ENCODE peak calls at places on chromosome 15, in six cellular contexts. One of them, this sample, is unnamed.

GRCh38 chr15:56001476-56002078 is 8.2 kb upstream of the NEDD4 start:
- DNase-seq in GM20000: no peak
- DNase-seq in mammary epithelial cell: peak; percentile 85
- DNase-seq in IMR-90: no peak
- DNase-seq in endodermal cell: no peak
- DNase-seq in CD8-positive, alpha-beta T cell: no peak
- DNase-seq in this sample: no peak

GRCh38 chr15:79185199-79185598 is 94.6 kb upstream of the RASGRF1 start:
- DNase-seq in GM20000: no peak
- DNase-seq in mammary epithelial cell: no peak
- DNase-seq in IMR-90: no peak
- DNase-seq in endodermal cell: peak; percentile 88
- DNase-seq in CD8-positive, alpha-beta T cell: no peak
- DNase-seq in this sample: no peak

GRCh38 chr15:63070681-63071129 is 28.2 kb downstream of the TPM1 start:
- DNase-seq in GM20000: no peak
- DNase-seq in mammary epithelial cell: no peak
- DNase-seq in IMR-90: no peak
- DNase-seq in endodermal cell: no peak
- DNase-seq in CD8-positive, alpha-beta T cell: no peak
- DNase-seq in this sample: no peak

GRCh38 chr15:85168642-85169173 is 187.1 kb downstream of the PDE8A start:
- DNase-seq in GM20000: peak; percentile 56
- DNase-seq in mammary epithelial cell: peak; percentile 71
- DNase-seq in IMR-90: peak; percentile 8
- DNase-seq in endodermal cell: peak; percentile 93
- DNase-seq in CD8-positive, alpha-beta T cell: no peak
- DNase-seq in this sample: peak; percentile 15

GRCh38 chr15:81274932-81275341 is 49.0 kb downstream of the STARD5 start:
- DNase-seq in GM20000: peak; percentile 77
- DNase-seq in mammary epithelial cell: peak; percentile 54
- DNase-seq in IMR-90: peak; percentile 86
- DNase-seq in endodermal cell: peak; percentile 91
- DNase-seq in CD8-positive, alpha-beta T cell: peak; percentile 45
- DNase-seq in this sample: peak; percentile 60

GRCh38 chr15:90076716-90077115 is 25.6 kb downstream of the IDH2 start:
- DNase-seq in GM20000: no peak
- DNase-seq in mammary epithelial cell: no peak
- DNase-seq in IMR-90: no peak
- DNase-seq in endodermal cell: peak; percentile 61
- DNase-seq in CD8-positive, alpha-beta T cell: no peak
- DNase-seq in this sample: no peak

GRCh38 chr15:99212401-99212800 is 37.0 kb downstream of the TTC23 start:
- DNase-seq in GM20000: no peak
- DNase-seq in mammary epithelial cell: no peak
- DNase-seq in IMR-90: peak; percentile 47
- DNase-seq in endodermal cell: no peak
- DNase-seq in CD8-positive, alpha-beta T cell: no peak
- DNase-seq in this sample: no peak

GRCh38 chr15:88586401-88587162 is 34.6 kb upstream of the AEN start:
- DNase-seq in GM20000: no peak
- DNase-seq in mammary epithelial cell: peak; percentile 58
- DNase-seq in IMR-90: peak; percentile 12
- DNase-seq in endodermal cell: no peak
- DNase-seq in CD8-positive, alpha-beta T cell: no peak
- DNase-seq in this sample: no peak

GRCh38 chr15:84079885-84080777 is 155.4 kb upstream of the GOLGA6L4 start:
- DNase-seq in GM20000: peak; percentile 44
- DNase-seq in mammary epithelial cell: no peak
- DNase-seq in IMR-90: peak; percentile 3
- DNase-seq in endodermal cell: peak; percentile 85
- DNase-seq in CD8-positive, alpha-beta T cell: no peak
- DNase-seq in this sample: peak; percentile 18

GRCh38 chr15:85749261-85750151 is 45.2 kb downstream of the KLHL25 start:
- DNase-seq in GM20000: no peak
- DNase-seq in mammary epithelial cell: no peak
- DNase-seq in IMR-90: peak; percentile 8
- DNase-seq in endodermal cell: peak; percentile 54
- DNase-seq in CD8-positive, alpha-beta T cell: no peak
- DNase-seq in this sample: no peak

GRCh38 chr15:62834686-62835279 is 207.8 kb upstream of the TPM1 start:
- DNase-seq in GM20000: no peak
- DNase-seq in mammary epithelial cell: no peak
- DNase-seq in IMR-90: no peak
- DNase-seq in endodermal cell: no peak
- DNase-seq in CD8-positive, alpha-beta T cell: no peak
- DNase-seq in this sample: no peak

GRCh38 chr15:85750807-85751730 is 43.7 kb downstream of the KLHL25 start:
- DNase-seq in GM20000: no peak
- DNase-seq in mammary epithelial cell: no peak
- DNase-seq in IMR-90: no peak
- DNase-seq in endodermal cell: peak; percentile 88
- DNase-seq in CD8-positive, alpha-beta T cell: no peak
- DNase-seq in this sample: no peak

GRCh38 chr15:33795076-33795475 is 173.2 kb upstream of the CHRM5 start:
- DNase-seq in GM20000: no peak
- DNase-seq in mammary epithelial cell: no peak
- DNase-seq in IMR-90: no peak
- DNase-seq in endodermal cell: no peak
- DNase-seq in CD8-positive, alpha-beta T cell: no peak
- DNase-seq in this sample: no peak

GRCh38 chr15:64842099-64842940 is 605 bp downstream of the PLEKHO2 start:
- DNase-seq in GM20000: no peak
- DNase-seq in mammary epithelial cell: peak; percentile 35
- DNase-seq in IMR-90: peak; percentile 24
- DNase-seq in endodermal cell: peak; percentile 64
- DNase-seq in CD8-positive, alpha-beta T cell: no peak
- DNase-seq in this sample: no peak

GRCh38 chr15:84699538-84700191 is 16.3 kb downstream of the SEC11A start:
- DNase-seq in GM20000: no peak
- DNase-seq in mammary epithelial cell: no peak
- DNase-seq in IMR-90: no peak
- DNase-seq in endodermal cell: no peak
- DNase-seq in CD8-positive, alpha-beta T cell: no peak
- DNase-seq in this sample: no peak

GRCh38 chr15:77578641-77579372 is 53.9 kb downstream of the LINGO1 start:
- DNase-seq in GM20000: no peak
- DNase-seq in mammary epithelial cell: no peak
- DNase-seq in IMR-90: no peak
- DNase-seq in endodermal cell: no peak
- DNase-seq in CD8-positive, alpha-beta T cell: no peak
- DNase-seq in this sample: no peak

GRCh38 chr15:85531083-85531482 is 150.7 kb downstream of the AKAP13 start:
- DNase-seq in GM20000: no peak
- DNase-seq in mammary epithelial cell: no peak
- DNase-seq in IMR-90: peak; percentile 80
- DNase-seq in endodermal cell: no peak
- DNase-seq in CD8-positive, alpha-beta T cell: no peak
- DNase-seq in this sample: no peak

GRCh38 chr15:70635895-70636294 is 127.5 kb downstream of the UACA start:
- DNase-seq in GM20000: no peak
- DNase-seq in mammary epithelial cell: no peak
- DNase-seq in IMR-90: no peak
- DNase-seq in endodermal cell: no peak
- DNase-seq in CD8-positive, alpha-beta T cell: no peak
- DNase-seq in this sample: no peak

GRCh38 chr15:70632079-70632850 is 131.1 kb downstream of the UACA start:
- DNase-seq in GM20000: no peak
- DNase-seq in mammary epithelial cell: peak; percentile 13
- DNase-seq in IMR-90: peak; percentile 71
- DNase-seq in endodermal cell: no peak
- DNase-seq in CD8-positive, alpha-beta T cell: no peak
- DNase-seq in this sample: no peak

GRCh38 chr15:70632981-70633380 is 130.4 kb downstream of the UACA start:
- DNase-seq in GM20000: no peak
- DNase-seq in mammary epithelial cell: no peak
- DNase-seq in IMR-90: no peak
- DNase-seq in endodermal cell: no peak
- DNase-seq in CD8-positive, alpha-beta T cell: no peak
- DNase-seq in this sample: no peak

GRCh38 chr15:70633394-70633793 is 130.0 kb downstream of the UACA start:
- DNase-seq in GM20000: no peak
- DNase-seq in mammary epithelial cell: no peak
- DNase-seq in IMR-90: no peak
- DNase-seq in endodermal cell: no peak
- DNase-seq in CD8-positive, alpha-beta T cell: no peak
- DNase-seq in this sample: no peak

DNA sequence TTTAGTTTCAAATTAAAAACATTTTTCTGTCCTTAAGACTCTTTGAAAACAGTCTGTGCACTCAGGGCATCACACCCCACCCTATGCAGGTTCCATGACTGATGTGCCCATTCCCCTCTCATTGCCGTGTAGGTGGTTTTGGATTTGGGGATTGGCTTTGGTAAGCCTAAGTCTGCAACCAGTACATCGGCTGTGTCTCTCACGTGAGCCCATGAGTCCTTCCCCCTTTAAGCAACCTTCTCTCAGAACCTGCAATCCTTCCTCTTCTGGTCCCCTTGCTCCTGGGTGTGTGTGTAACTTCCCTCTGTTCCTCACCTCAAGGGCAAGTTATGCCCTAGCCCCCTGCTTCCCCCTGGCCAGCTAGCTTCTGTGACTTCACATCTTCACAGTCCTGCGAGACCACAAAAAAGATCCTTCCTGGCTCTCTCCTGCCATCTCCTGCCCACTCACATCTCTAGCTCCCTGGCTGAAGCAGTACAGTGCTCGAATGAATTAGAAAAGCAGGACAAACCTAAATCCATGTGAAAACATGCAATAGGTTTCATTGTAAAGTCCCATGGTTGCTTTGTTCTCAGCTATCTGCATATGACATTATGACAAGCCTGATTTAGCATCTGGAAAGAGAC is 126.7 kb downstream of the UACA start:
- DNase-seq in GM20000: no peak
- DNase-seq in mammary epithelial cell: peak; percentile 24
- DNase-seq in IMR-90: no peak
- DNase-seq in endodermal cell: peak; percentile 71
- DNase-seq in CD8-positive, alpha-beta T cell: no peak
- DNase-seq in this sample: no peak
- TF ChIP-seq CTCF in GM20000: no peak
- TF ChIP-seq CTCF in mammary epithelial cell: peak; percentile 25
- TF ChIP-seq CTCF in IMR-90: peak; percentile 44
- TF ChIP-seq CTCF in endodermal cell: peak; percentile 70
- TF ChIP-seq CTCF in CD8-positive, alpha-beta T cell: no peak
- TF ChIP-seq CTCF in this sample: no peak

DNA sequence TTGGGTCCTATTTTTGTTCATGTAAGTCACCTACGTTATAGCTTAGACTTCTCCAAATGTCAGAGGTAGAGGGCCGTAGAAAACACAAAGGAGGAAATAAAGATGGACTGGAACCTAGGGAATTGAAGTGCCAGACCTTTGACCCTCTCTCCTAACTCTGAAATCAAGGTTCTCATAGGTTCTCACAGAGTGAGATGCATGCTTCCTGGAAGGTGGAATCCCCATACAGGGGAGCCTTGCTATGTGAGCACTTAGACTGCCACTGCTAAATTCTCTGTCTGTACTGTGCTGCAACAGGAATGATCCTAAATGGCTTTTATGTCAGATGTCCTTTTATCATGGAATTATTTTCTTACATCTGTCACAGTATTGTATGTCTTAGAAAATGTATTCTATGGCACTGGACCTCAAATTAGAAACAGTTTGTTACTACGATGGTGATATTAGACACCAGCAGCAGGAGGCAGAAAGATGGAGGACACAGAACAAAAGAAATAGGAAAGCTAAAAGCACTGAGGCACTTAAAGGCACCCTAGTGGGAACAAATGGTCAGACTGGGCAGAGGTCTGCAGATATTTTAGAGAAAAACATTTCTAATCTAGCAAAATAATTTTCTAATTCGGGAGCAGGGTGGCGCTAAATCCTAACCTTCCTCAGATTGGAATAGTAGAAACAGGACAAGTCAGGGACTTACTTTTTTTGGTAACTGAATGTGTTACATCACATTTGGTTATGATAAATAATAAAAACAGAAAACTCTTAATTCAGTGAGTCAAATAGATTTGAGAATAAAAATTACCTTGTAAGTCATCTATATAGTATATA is 60.2 kb upstream of the CDAN1 start:
- DNase-seq in GM20000: no peak
- DNase-seq in mammary epithelial cell: no peak
- DNase-seq in IMR-90: peak; percentile 1
- DNase-seq in endodermal cell: no peak
- DNase-seq in CD8-positive, alpha-beta T cell: no peak
- DNase-seq in this sample: no peak
- TF ChIP-seq CTCF in GM20000: no peak
- TF ChIP-seq CTCF in mammary epithelial cell: peak; percentile 14
- TF ChIP-seq CTCF in IMR-90: peak; percentile 14
- TF ChIP-seq CTCF in endodermal cell: no peak
- TF ChIP-seq CTCF in CD8-positive, alpha-beta T cell: no peak
- TF ChIP-seq CTCF in this sample: no peak

GRCh38 chr15:22902578-22902977 is 64.1 kb downstream of the NIPA2 start:
- DNase-seq in GM20000: no peak
- DNase-seq in mammary epithelial cell: no peak
- DNase-seq in IMR-90: no peak
- DNase-seq in endodermal cell: peak; percentile 65
- DNase-seq in CD8-positive, alpha-beta T cell: no peak
- DNase-seq in this sample: no peak
- TF ChIP-seq CTCF in GM20000: peak; percentile 4
- TF ChIP-seq CTCF in mammary epithelial cell: no peak
- TF ChIP-seq CTCF in IMR-90: no peak
- TF ChIP-seq CTCF in endodermal cell: peak; percentile 74
- TF ChIP-seq CTCF in CD8-positive, alpha-beta T cell: no peak
- TF ChIP-seq CTCF in this sample: no peak

DNA sequence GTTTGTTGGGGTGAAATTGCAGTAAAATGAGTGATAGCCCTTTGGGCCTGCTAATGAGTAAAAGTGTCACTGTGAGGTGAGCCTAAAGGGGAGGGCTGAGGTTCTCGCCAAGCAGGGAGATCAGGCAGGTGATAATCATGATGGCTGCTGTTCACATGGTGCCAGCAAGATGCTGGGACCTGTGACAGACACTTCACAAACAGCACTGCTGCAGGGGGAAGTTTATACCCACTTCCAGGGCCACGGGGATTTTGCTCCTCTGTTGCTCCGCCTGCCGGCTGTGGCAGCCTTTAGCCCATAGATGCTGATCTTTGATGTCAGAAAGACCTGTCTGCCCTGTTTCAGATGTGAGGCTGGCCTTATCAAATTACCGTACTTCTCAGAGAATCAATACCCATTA is 96.7 kb downstream of the SV2B start:
- DNase-seq in GM20000: no peak
- DNase-seq in mammary epithelial cell: no peak
- DNase-seq in IMR-90: no peak
- DNase-seq in endodermal cell: no peak
- DNase-seq in CD8-positive, alpha-beta T cell: no peak
- DNase-seq in this sample: no peak
- TF ChIP-seq CTCF in GM20000: no peak
- TF ChIP-seq CTCF in mammary epithelial cell: no peak
- TF ChIP-seq CTCF in IMR-90: no peak
- TF ChIP-seq CTCF in endodermal cell: no peak
- TF ChIP-seq CTCF in CD8-positive, alpha-beta T cell: no peak
- TF ChIP-seq CTCF in this sample: no peak

This sample was measured in activated B cell treated with CpG ODN at 0.5 μM for 24 hours.